ENCODE peak calls at places on chromosomes 5 and 9, in ten cellular contexts. One of them, this sample, is unnamed.

GRCh38 chr9:134887219-134887618 is 6.6 kb downstream of the FCN2 start:
- DNase-seq in foreskin fibroblast: no peak
- DNase-seq in neural crest cell: no peak
- DNase-seq in AG10803: no peak
- DNase-seq in left lung: no peak
- DNase-seq in AG09319: no peak
- DNase-seq in SK-N-SH: no peak
- DNase-seq in natural killer cell: no peak
- DNase-seq in psoas muscle: no peak
- DNase-seq in fibroblast of the aortic adventitia: no peak
- DNase-seq in this sample: no peak

GRCh38 chr5:107337281-107337680 is 333.5 kb downstream of the EFNA5 start:
- DNase-seq in foreskin fibroblast: peak; percentile 51
- DNase-seq in SK-N-SH: no peak
- DNase-seq in natural killer cell: no peak
- DNase-seq in left lung: no peak
- DNase-seq in psoas muscle: no peak
- DNase-seq in AG09319: no peak
- DNase-seq in AG10803: no peak
- DNase-seq in fibroblast of the aortic adventitia: no peak
- DNase-seq in neural crest cell: no peak
- DNase-seq in this sample: no peak

GRCh38 chr9:105064248-105065118 is 136.5 kb upstream of the ABCA1 start:
- DNase-seq in left lung: peak; percentile 93
- DNase-seq in neural crest cell: peak; percentile 20
- DNase-seq in SK-N-SH: peak; percentile 79
- DNase-seq in psoas muscle: peak; percentile 97
- DNase-seq in foreskin fibroblast: peak; percentile 99
- DNase-seq in AG09319: peak; percentile 92
- DNase-seq in fibroblast of the aortic adventitia: peak; percentile 98
- DNase-seq in natural killer cell: no peak
- DNase-seq in AG10803: peak; percentile 99
- DNase-seq in this sample: peak; percentile 95

GRCh38 chr9:131668439-131669233 is 71.2 kb downstream of the RAPGEF1 start:
- DNase-seq in psoas muscle: no peak
- DNase-seq in natural killer cell: peak; percentile 72
- DNase-seq in foreskin fibroblast: peak; percentile 69
- DNase-seq in AG09319: no peak
- DNase-seq in left lung: peak; percentile 74
- DNase-seq in SK-N-SH: peak; percentile 69
- DNase-seq in fibroblast of the aortic adventitia: peak; percentile 56
- DNase-seq in AG10803: peak; percentile 52
- DNase-seq in neural crest cell: no peak
- DNase-seq in this sample: no peak

GRCh38 chr9:31185831-31186230 is 1198.6 kb upstream of the ACO1 start:
- DNase-seq in SK-N-SH: no peak
- DNase-seq in psoas muscle: no peak
- DNase-seq in foreskin fibroblast: peak; percentile 6
- DNase-seq in fibroblast of the aortic adventitia: peak; percentile 60
- DNase-seq in neural crest cell: no peak
- DNase-seq in natural killer cell: no peak
- DNase-seq in AG09319: no peak
- DNase-seq in left lung: no peak
- DNase-seq in AG10803: no peak
- DNase-seq in this sample: no peak

GRCh38 chr5:177309351-177310191 is 2.1 kb downstream of the MXD3 start:
- DNase-seq in fibroblast of the aortic adventitia: peak; percentile 65
- DNase-seq in AG09319: no peak
- DNase-seq in natural killer cell: peak; percentile 65
- DNase-seq in AG10803: peak; percentile 59
- DNase-seq in SK-N-SH: peak; percentile 83
- DNase-seq in left lung: peak; percentile 90
- DNase-seq in neural crest cell: peak; percentile 61
- DNase-seq in psoas muscle: peak; percentile 82
- DNase-seq in foreskin fibroblast: peak; percentile 81
- DNase-seq in this sample: peak; percentile 77

GRCh38 chr5:179887802-179888201 is 19.9 kb downstream of the TBC1D9B start:
- DNase-seq in psoas muscle: no peak
- DNase-seq in fibroblast of the aortic adventitia: no peak
- DNase-seq in neural crest cell: no peak
- DNase-seq in left lung: no peak
- DNase-seq in natural killer cell: no peak
- DNase-seq in foreskin fibroblast: no peak
- DNase-seq in AG10803: no peak
- DNase-seq in SK-N-SH: no peak
- DNase-seq in AG09319: no peak
- DNase-seq in this sample: peak; percentile 15

GRCh38 chr9:123338710-123339665 is 17.0 kb upstream of the CRB2 start:
- DNase-seq in AG09319: no peak
- DNase-seq in psoas muscle: no peak
- DNase-seq in SK-N-SH: no peak
- DNase-seq in AG10803: no peak
- DNase-seq in fibroblast of the aortic adventitia: no peak
- DNase-seq in natural killer cell: peak; percentile 63
- DNase-seq in neural crest cell: no peak
- DNase-seq in left lung: no peak
- DNase-seq in foreskin fibroblast: no peak
- DNase-seq in this sample: no peak

GRCh38 chr9:74517188-74517587 is 20.1 kb downstream of the RORB start:
- DNase-seq in AG10803: no peak
- DNase-seq in SK-N-SH: no peak
- DNase-seq in natural killer cell: no peak
- DNase-seq in foreskin fibroblast: no peak
- DNase-seq in fibroblast of the aortic adventitia: no peak
- DNase-seq in AG09319: no peak
- DNase-seq in neural crest cell: no peak
- DNase-seq in left lung: no peak
- DNase-seq in psoas muscle: no peak
- DNase-seq in this sample: no peak

GRCh38 chr5:172565455-172565854 is 75.6 kb upstream of the NEURL1B start:
- DNase-seq in natural killer cell: no peak
- DNase-seq in SK-N-SH: no peak
- DNase-seq in psoas muscle: no peak
- DNase-seq in fibroblast of the aortic adventitia: no peak
- DNase-seq in left lung: no peak
- DNase-seq in AG09319: no peak
- DNase-seq in neural crest cell: no peak
- DNase-seq in foreskin fibroblast: no peak
- DNase-seq in AG10803: no peak
- DNase-seq in this sample: peak; percentile 69

GRCh38 chr5:966941-967340 is 41.7 kb upstream of the NKD2 start:
- DNase-seq in natural killer cell: no peak
- DNase-seq in psoas muscle: no peak
- DNase-seq in AG10803: no peak
- DNase-seq in left lung: no peak
- DNase-seq in AG09319: no peak
- DNase-seq in neural crest cell: no peak
- DNase-seq in foreskin fibroblast: no peak
- DNase-seq in SK-N-SH: no peak
- DNase-seq in fibroblast of the aortic adventitia: no peak
- DNase-seq in this sample: no peak

GRCh38 chr9:130441031-130441430 is 3.7 kb upstream of the ASS1 start:
- DNase-seq in psoas muscle: no peak
- DNase-seq in natural killer cell: no peak
- DNase-seq in fibroblast of the aortic adventitia: no peak
- DNase-seq in SK-N-SH: no peak
- DNase-seq in left lung: no peak
- DNase-seq in foreskin fibroblast: no peak
- DNase-seq in neural crest cell: no peak
- DNase-seq in AG10803: no peak
- DNase-seq in AG09319: no peak
- DNase-seq in this sample: no peak

GRCh38 chr5:74772359-74772758 is 5.3 kb downstream of the NSA2 start:
- DNase-seq in fibroblast of the aortic adventitia: no peak
- DNase-seq in SK-N-SH: no peak
- DNase-seq in left lung: no peak
- DNase-seq in foreskin fibroblast: peak; percentile 63
- DNase-seq in psoas muscle: no peak
- DNase-seq in AG09319: no peak
- DNase-seq in natural killer cell: no peak
- DNase-seq in neural crest cell: no peak
- DNase-seq in AG10803: peak; percentile 2
- DNase-seq in this sample: no peak

GRCh38 chr5:93929146-93929545 is 187.7 kb upstream of the POU5F2 start:
- DNase-seq in foreskin fibroblast: peak; percentile 71
- DNase-seq in left lung: no peak
- DNase-seq in natural killer cell: no peak
- DNase-seq in AG10803: peak; percentile 70
- DNase-seq in AG09319: peak; percentile 8
- DNase-seq in psoas muscle: no peak
- DNase-seq in fibroblast of the aortic adventitia: peak; percentile 74
- DNase-seq in SK-N-SH: no peak
- DNase-seq in neural crest cell: no peak
- DNase-seq in this sample: no peak

GRCh38 chr5:127440831-127441230 is 76.6 kb upstream of the PRRC1 start:
- DNase-seq in neural crest cell: no peak
- DNase-seq in psoas muscle: no peak
- DNase-seq in AG10803: no peak
- DNase-seq in natural killer cell: no peak
- DNase-seq in fibroblast of the aortic adventitia: no peak
- DNase-seq in left lung: no peak
- DNase-seq in foreskin fibroblast: peak; percentile 74
- DNase-seq in SK-N-SH: no peak
- DNase-seq in AG09319: no peak
- DNase-seq in this sample: no peak

GRCh38 chr9:130991227-130992058 is 17.5 kb upstream of the LAMC3 start:
- DNase-seq in SK-N-SH: no peak
- DNase-seq in natural killer cell: no peak
- DNase-seq in AG09319: no peak
- DNase-seq in foreskin fibroblast: no peak
- DNase-seq in psoas muscle: no peak
- DNase-seq in AG10803: no peak
- DNase-seq in neural crest cell: no peak
- DNase-seq in left lung: no peak
- DNase-seq in fibroblast of the aortic adventitia: no peak
- DNase-seq in this sample: no peak

GRCh38 chr5:149141224-149141956 is at the start of gene ABLIM3:
- DNase-seq in foreskin fibroblast: peak; percentile 91
- DNase-seq in left lung: peak; percentile 95
- DNase-seq in neural crest cell: peak; percentile 79
- DNase-seq in AG10803: peak; percentile 63
- DNase-seq in psoas muscle: peak; percentile 85
- DNase-seq in AG09319: no peak
- DNase-seq in fibroblast of the aortic adventitia: peak; percentile 55
- DNase-seq in SK-N-SH: peak; percentile 94
- DNase-seq in natural killer cell: peak; percentile 74
- DNase-seq in this sample: peak; percentile 84

GRCh38 chr5:64207978-64208377 is 42.3 kb downstream of the RNF180 start:
- DNase-seq in natural killer cell: no peak
- DNase-seq in neural crest cell: no peak
- DNase-seq in left lung: no peak
- DNase-seq in fibroblast of the aortic adventitia: peak; percentile 52
- DNase-seq in foreskin fibroblast: peak; percentile 23
- DNase-seq in SK-N-SH: no peak
- DNase-seq in psoas muscle: no peak
- DNase-seq in AG10803: peak; percentile 12
- DNase-seq in AG09319: no peak
- DNase-seq in this sample: no peak

GRCh38 chr5:150085950-150086715 is at the start of gene CSF1R:
- DNase-seq in foreskin fibroblast: no peak
- DNase-seq in neural crest cell: no peak
- DNase-seq in fibroblast of the aortic adventitia: no peak
- DNase-seq in AG09319: no peak
- DNase-seq in SK-N-SH: no peak
- DNase-seq in psoas muscle: no peak
- DNase-seq in AG10803: no peak
- DNase-seq in natural killer cell: no peak
- DNase-seq in left lung: no peak
- DNase-seq in this sample: no peak

GRCh38 chr5:128085413-128085812 is 1.8 kb downstream of the SLC12A2 start:
- DNase-seq in psoas muscle: no peak
- DNase-seq in AG09319: no peak
- DNase-seq in natural killer cell: no peak
- DNase-seq in fibroblast of the aortic adventitia: no peak
- DNase-seq in left lung: no peak
- DNase-seq in AG10803: no peak
- DNase-seq in foreskin fibroblast: no peak
- DNase-seq in SK-N-SH: no peak
- DNase-seq in neural crest cell: no peak
- DNase-seq in this sample: no peak

GRCh38 chr5:58259685-58260152 is 200.2 kb downstream of the PLK2 start:
- DNase-seq in SK-N-SH: no peak
- DNase-seq in neural crest cell: no peak
- DNase-seq in foreskin fibroblast: peak; percentile 71
- DNase-seq in fibroblast of the aortic adventitia: peak; percentile 88
- DNase-seq in AG09319: peak; percentile 49
- DNase-seq in psoas muscle: no peak
- DNase-seq in natural killer cell: no peak
- DNase-seq in AG10803: peak; percentile 82
- DNase-seq in left lung: no peak
- DNase-seq in this sample: no peak

GRCh38 chr9:95810133-95810532 is 65.4 kb upstream of the ERCC6L2 start:
- DNase-seq in left lung: no peak
- DNase-seq in AG10803: no peak
- DNase-seq in psoas muscle: no peak
- DNase-seq in fibroblast of the aortic adventitia: no peak
- DNase-seq in AG09319: no peak
- DNase-seq in foreskin fibroblast: no peak
- DNase-seq in neural crest cell: no peak
- DNase-seq in natural killer cell: no peak
- DNase-seq in SK-N-SH: no peak
- DNase-seq in this sample: no peak
- TF ChIP-seq CTCF in left lung: no peak
- TF ChIP-seq CTCF in AG10803: no peak
- TF ChIP-seq CTCF in psoas muscle: no peak
- TF ChIP-seq CTCF in fibroblast of the aortic adventitia: no peak
- TF ChIP-seq CTCF in AG09319: no peak
- TF ChIP-seq CTCF in foreskin fibroblast: no peak
- TF ChIP-seq CTCF in neural crest cell: no peak
- TF ChIP-seq CTCF in natural killer cell: no peak
- TF ChIP-seq CTCF in SK-N-SH: no peak
- TF ChIP-seq CTCF in this sample: no peak

GRCh38 chr9:137302176-137303030 is at the start of gene NRARP:
- DNase-seq in fibroblast of the aortic adventitia: peak; percentile 54
- DNase-seq in AG10803: peak; percentile 55
- DNase-seq in foreskin fibroblast: peak; percentile 92
- DNase-seq in SK-N-SH: peak; percentile 98
- DNase-seq in natural killer cell: peak; percentile 93
- DNase-seq in left lung: peak; percentile 95
- DNase-seq in neural crest cell: peak; percentile 85
- DNase-seq in AG09319: no peak
- DNase-seq in psoas muscle: peak; percentile 86
- DNase-seq in this sample: peak; percentile 96
- TF ChIP-seq CTCF in fibroblast of the aortic adventitia: peak; percentile 61
- TF ChIP-seq CTCF in AG10803: peak; percentile 28
- TF ChIP-seq CTCF in foreskin fibroblast: peak; percentile 52
- TF ChIP-seq CTCF in SK-N-SH: peak; percentile 58
- TF ChIP-seq CTCF in natural killer cell: peak; percentile 59
- TF ChIP-seq CTCF in left lung: peak; percentile 71
- TF ChIP-seq CTCF in neural crest cell: peak; percentile 79
- TF ChIP-seq CTCF in AG09319: peak; percentile 29
- TF ChIP-seq CTCF in psoas muscle: peak; percentile 57
- TF ChIP-seq CTCF in this sample: peak; percentile 45

GRCh38 chr9:108282872-108283271 is 572.9 kb downstream of the ACTL7B start:
- DNase-seq in left lung: no peak
- DNase-seq in natural killer cell: no peak
- DNase-seq in AG09319: no peak
- DNase-seq in psoas muscle: no peak
- DNase-seq in foreskin fibroblast: no peak
- DNase-seq in SK-N-SH: no peak
- DNase-seq in AG10803: no peak
- DNase-seq in fibroblast of the aortic adventitia: no peak
- DNase-seq in neural crest cell: no peak
- DNase-seq in this sample: no peak
- TF ChIP-seq CTCF in left lung: peak; percentile 26
- TF ChIP-seq CTCF in natural killer cell: no peak
- TF ChIP-seq CTCF in AG09319: no peak
- TF ChIP-seq CTCF in psoas muscle: peak; percentile 22
- TF ChIP-seq CTCF in foreskin fibroblast: peak; percentile 7
- TF ChIP-seq CTCF in SK-N-SH: peak; percentile 49
- TF ChIP-seq CTCF in AG10803: no peak
- TF ChIP-seq CTCF in fibroblast of the aortic adventitia: peak; percentile 30
- TF ChIP-seq CTCF in neural crest cell: peak; percentile 53
- TF ChIP-seq CTCF in this sample: no peak

GRCh38 chr9:19464764-19465570 is 56.2 kb downstream of the ACER2 start:
- DNase-seq in natural killer cell: peak; percentile 62
- DNase-seq in AG10803: peak; percentile 81
- DNase-seq in SK-N-SH: peak; percentile 94
- DNase-seq in neural crest cell: peak; percentile 79
- DNase-seq in left lung: peak; percentile 91
- DNase-seq in psoas muscle: peak; percentile 89
- DNase-seq in AG09319: peak; percentile 57
- DNase-seq in fibroblast of the aortic adventitia: peak; percentile 85
- DNase-seq in foreskin fibroblast: peak; percentile 87
- DNase-seq in this sample: peak; percentile 90
- TF ChIP-seq CTCF in natural killer cell: peak; percentile 81
- TF ChIP-seq CTCF in AG10803: peak; percentile 59
- TF ChIP-seq CTCF in SK-N-SH: peak; percentile 89
- TF ChIP-seq CTCF in neural crest cell: peak; percentile 86
- TF ChIP-seq CTCF in left lung: peak; percentile 89
- TF ChIP-seq CTCF in psoas muscle: peak; percentile 78
- TF ChIP-seq CTCF in AG09319: peak; percentile 41
- TF ChIP-seq CTCF in fibroblast of the aortic adventitia: peak; percentile 71
- TF ChIP-seq CTCF in foreskin fibroblast: peak; percentile 59
- TF ChIP-seq CTCF in this sample: peak; percentile 74